ENCODE peak calls at places on chromosome 14, in seven cellular contexts. U is fibroblast of the aortic adventitia, F is neural progenitor cell, C is fibroblast of lung, T is uterus, X is AG10803, L is fibroblast of mammary gland. E is an unnamed sample.

GRCh38 chr14:24978862-24979724 is 70.9 kb downstream of the STXBP6 start:
- DNase-seq in U (no peak), F (no peak), C (no peak), T (no peak), X (no peak), L (no peak), E (no peak)

GRCh38 chr14:68957688-68958248 is 21.3 kb downstream of the ACTN1 start:
- DNase-seq in U (no peak), F (no peak), C (no peak), T (no peak), X (no peak), L (no peak), E (no peak)

GRCh38 chr14:85619866-85620265 is 89.9 kb downstream of the FLRT2 start:
- DNase-seq in U (no peak), F (no peak), C (no peak), T (no peak), X (no peak), L (no peak), E (no peak)

GRCh38 chr14:50038398-50039119 is 77.8 kb downstream of the VCPKMT start:
- DNase-seq in U (peak; percentile 90), F (no peak), C (peak; percentile 82), T (no peak), X (peak; percentile 98), L (peak; percentile 100), E (peak; percentile 75)

GRCh38 chr14:94051115-94051514 is 25.0 kb downstream of the OTUB2 start:
- DNase-seq in U (peak; percentile 67), F (peak; percentile 57), C (peak; percentile 49), T (peak; percentile 38), X (peak; percentile 37), L (peak; percentile 65), E (peak; percentile 66)

GRCh38 chr14:92040431-92041040 is 677 bp upstream of the TRIP11 start:
- DNase-seq in U (peak; percentile 37), F (no peak), C (peak; percentile 19), T (no peak), X (peak; percentile 23), L (peak; percentile 66), E (peak; percentile 25)

GRCh38 chr14:33184587-33184986 is 245.9 kb downstream of the NPAS3 start:
- DNase-seq in U (peak; percentile 3), F (peak; percentile 26), C (peak; percentile 12), T (no peak), X (peak; percentile 29), L (peak; percentile 25), E (peak; percentile 41)

GRCh38 chr14:43872752-43873655 is 634.1 kb downstream of the FSCB start:
- DNase-seq in U (no peak), F (peak; percentile 52), C (no peak), T (no peak), X (no peak), L (no peak), E (no peak)

GRCh38 chr14:103105580-103106168 is 11.1 kb downstream of the EXOC3L4 start:
- DNase-seq in U (no peak), F (no peak), C (no peak), T (no peak), X (no peak), L (no peak), E (no peak)

GRCh38 chr14:44154889-44155288 is 352.2 kb downstream of the FSCB start:
- DNase-seq in U (no peak), F (no peak), C (no peak), T (no peak), X (no peak), L (no peak), E (no peak)

GRCh38 chr14:70808402-70809237 is 693 bp downstream of the MAP3K9 start:
- DNase-seq in U (no peak), F (peak; percentile 76), C (no peak), T (no peak), X (no peak), L (no peak), E (no peak)

GRCh38 chr14:77409131-77409533 is 14.2 kb downstream of the NOXRED1 start:
- DNase-seq in U (peak; percentile 9), F (peak; percentile 17), C (peak; percentile 4), T (no peak), X (no peak), L (peak; percentile 10), E (peak; percentile 48)

GRCh38 chr14:93032301-93032929 is 83.3 kb downstream of the ITPK1 start:
- DNase-seq in U (peak; percentile 69), F (peak; percentile 50), C (no peak), T (no peak), X (peak; percentile 56), L (no peak), E (no peak)

GRCh38 chr14:88611878-88612277 is 49.0 kb downstream of the ZC3H14 start:
- DNase-seq in U (no peak), F (no peak), C (no peak), T (no peak), X (no peak), L (peak; percentile 40), E (no peak)

GRCh38 chr14:101001311-101002069 is 98.0 kb upstream of the RTL1 start:
- DNase-seq in U (peak; percentile 20), F (no peak), C (peak; percentile 43), T (no peak), X (peak; percentile 78), L (peak; percentile 98), E (peak; percentile 16)

GRCh38 chr14:63510538-63510937 is 32.6 kb downstream of the PPP2R5E start:
- DNase-seq in U (no peak), F (no peak), C (peak; percentile 64), T (no peak), X (no peak), L (no peak), E (no peak)

GRCh38 chr14:77902806-77903205 is 102.9 kb downstream of the ADCK1 start:
- DNase-seq in U (no peak), F (no peak), C (no peak), T (no peak), X (peak; percentile 34), L (no peak), E (no peak)

GRCh38 chr14:57362356-57362755 is 28.0 kb upstream of the NAA30 start:
- DNase-seq in U (peak; percentile 8), F (no peak), C (no peak), T (no peak), X (no peak), L (no peak), E (peak; percentile 48)

GRCh38 chr14:32703246-32703645 is 235.4 kb upstream of the NPAS3 start:
- DNase-seq in U (peak; percentile 77), F (no peak), C (peak; percentile 59), T (no peak), X (peak; percentile 66), L (peak; percentile 43), E (peak; percentile 79)

GRCh38 chr14:103699261-103699661 is 16.0 kb downstream of the XRCC3 start:
- DNase-seq in U (no peak), F (no peak), C (no peak), T (no peak), X (no peak), L (no peak), E (no peak)

GRCh38 chr14:75232597-75232996 is 46.0 kb upstream of the FOS start:
- DNase-seq in U (no peak), F (no peak), C (no peak), T (no peak), X (no peak), L (no peak), E (no peak)

GRCh38 chr14:75240781-75241180 is 37.8 kb upstream of the FOS start:
- DNase-seq in U (no peak), F (no peak), C (no peak), T (no peak), X (no peak), L (no peak), E (no peak)

GRCh38 chr14:75238728-75239455 is 39.7 kb upstream of the FOS start:
- DNase-seq in U (no peak), F (peak; percentile 30), C (no peak), T (peak; percentile 39), X (no peak), L (no peak), E (no peak)

GRCh38 chr14:75234173-75234855 is 44.3 kb upstream of the FOS start:
- DNase-seq in U (peak; percentile 80), F (no peak), C (peak; percentile 74), T (peak; percentile 26), X (peak; percentile 72), L (peak; percentile 59), E (peak; percentile 91)

GRCh38 chr14:75236897-75237296 is 41.7 kb upstream of the FOS start:
- DNase-seq in U (no peak), F (no peak), C (no peak), T (no peak), X (no peak), L (no peak), E (no peak)
- H3K4me3 ChIP-seq in U (no peak overlapping the region), F (no peak overlapping the region), C (no peak overlapping the region), T (no peak overlapping the region), X (no peak overlapping the region), L (no peak overlapping the region), E (no peak overlapping the region)

DNA sequence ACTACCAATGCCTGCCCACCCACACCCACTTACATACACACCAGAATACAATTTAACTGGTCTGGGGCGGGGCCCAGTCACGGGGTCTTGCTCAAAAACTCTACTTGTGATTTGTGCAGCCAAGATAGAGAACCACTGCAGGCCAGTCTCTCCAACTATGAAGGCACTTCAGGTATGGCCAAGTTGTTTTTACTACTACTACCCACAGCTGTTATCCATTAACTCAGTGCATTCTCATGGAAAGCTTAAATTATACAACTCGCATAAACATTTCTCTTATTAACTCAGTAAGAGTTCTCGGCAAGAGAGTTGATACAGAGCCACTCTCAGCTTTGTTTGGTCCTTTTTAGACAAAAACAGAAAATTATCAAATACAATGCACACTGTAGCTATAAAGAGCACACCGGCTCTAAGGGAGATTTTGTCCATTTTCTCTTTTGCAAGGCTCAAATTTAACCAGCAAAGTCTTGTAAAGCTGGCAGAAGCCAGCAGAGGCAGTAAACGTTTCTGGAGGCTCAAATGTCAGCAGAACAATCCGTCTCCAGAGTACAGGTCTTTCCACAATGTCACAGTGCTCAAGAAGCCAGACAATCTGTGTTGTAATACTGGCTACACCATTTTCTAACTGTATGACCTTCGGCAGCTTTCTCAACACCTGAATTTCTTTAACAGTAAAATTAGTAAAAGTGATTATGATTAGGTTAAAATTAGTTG is 85.9 kb downstream of the PTGER2 start:
- DNase-seq in U (peak; percentile 61), F (peak; percentile 27), C (peak; percentile 53), T (no peak), X (peak; percentile 68), L (peak; percentile 50), E (peak; percentile 17)
- TF ChIP-seq CTCF in U (peak; percentile 39), F (no peak), C (peak; percentile 30), T (peak; percentile 25), X (peak; percentile 45), L (peak; percentile 30), E (peak; percentile 20)

DNA sequence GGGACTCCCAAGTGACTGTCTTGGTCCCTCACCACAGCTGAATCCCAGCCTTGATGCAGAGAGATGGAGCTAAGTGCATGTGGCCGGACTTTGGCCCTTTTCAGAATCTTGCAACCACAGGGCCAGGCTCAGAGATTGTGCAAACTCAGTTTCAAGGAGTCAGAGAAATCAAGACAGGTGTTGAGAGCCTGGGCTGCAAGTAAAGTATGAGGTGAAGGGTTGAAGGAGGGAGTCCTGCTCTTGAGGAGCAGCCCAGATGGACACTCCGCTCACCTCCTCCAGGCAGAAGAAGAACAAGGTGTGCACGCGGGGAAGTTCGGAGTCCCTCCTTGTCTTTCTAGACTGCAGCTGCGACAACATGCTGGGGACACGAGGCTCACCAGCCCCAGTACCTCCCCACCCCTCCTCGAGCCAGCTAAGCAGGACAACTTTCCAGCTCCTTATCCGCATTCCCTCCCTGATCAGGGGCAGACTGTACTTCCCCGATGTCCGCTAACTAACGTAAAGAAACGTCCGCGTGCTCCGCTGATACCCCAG is 6.4 kb upstream of the BMP4 start:
- DNase-seq in U (no peak), F (no peak), C (no peak), T (no peak), X (no peak), L (no peak), E (no peak)
- H3K4me3 ChIP-seq in U (peak overlapping the region; percentile 47), F (peak overlapping the region; percentile 35), C (peak overlapping the region; percentile 51), T (no peak overlapping the region), X (no peak overlapping the region), L (no peak overlapping the region), E (peak overlapping the region; percentile 13)

GRCh38 chr14:106681161-106681955 is 1155.0 kb downstream of the TMEM121 start:
- DNase-seq in U (no peak), F (no peak), C (no peak), T (no peak), X (no peak), L (no peak), E (no peak)
- TF ChIP-seq CTCF in U (no peak), F (no peak), C (no peak), T (no peak), X (no peak), L (no peak), E (no peak)

E was measured in fibroblast of pulmonary artery.